ENCODE peak calls at places on chromosome 6, in four cellular contexts. S is H1, O is SK-N-SH, E is GM12878. W is an unnamed sample.

GRCh38 chr6:20060252-20060651 is 152.0 kb downstream of the MBOAT1 start:
- DNase-seq in O (no peak), S (no peak), E (no peak), W (no peak)

GRCh38 chr6:16903470-16903869 is 142.2 kb upstream of the ATXN1 start:
- DNase-seq in O (no peak), E (no peak), S (no peak), W (no peak)

GRCh38 chr6:17867880-17868279 is 119.6 kb downstream of the KIF13A start:
- DNase-seq in E (no peak), O (peak), S (no peak), W (peak)

GRCh38 chr6:98777762-98778161 is 56.6 kb upstream of the POU3F2 start:
- DNase-seq in S (no peak), E (peak), O (no peak), W (no peak)

GRCh38 chr6:28218312-28219248 is 6.5 kb upstream of the ZSCAN9 start:
- DNase-seq in S (no peak), O (peak), E (no peak), W (peak)

GRCh38 chr6:5173862-5174643 is 86.7 kb downstream of the LYRM4 start:
- DNase-seq in E (peak), S (no peak), O (no peak), W (no peak)

GRCh38 chr6:80771941-80772340 is 665.5 kb downstream of the BCKDHB start:
- DNase-seq in O (no peak), S (no peak), E (no peak), W (no peak)

GRCh38 chr6:101935732-101936131 is 542.2 kb downstream of the GRIK2 start:
- DNase-seq in O (no peak), S (no peak), E (no peak), W (no peak)

GRCh38 chr6:107557698-107558097 is 67.8 kb downstream of the SOBP start:
- DNase-seq in E (no peak), O (no peak), S (no peak), W (no peak)

GRCh38 chr6:7691675-7692452 is 34.0 kb upstream of the BMP6 start:
- DNase-seq in O (no peak), S (peak), E (no peak), W (peak)

GRCh38 chr6:22108199-22108598 is 188.6 kb downstream of the PRL start:
- DNase-seq in S (no peak), E (no peak), O (no peak), W (no peak)

GRCh38 chr6:72784071-72784470 is 162.2 kb downstream of the KCNQ5 start:
- DNase-seq in S (no peak), E (no peak), O (no peak), W (no peak)

GRCh38 chr6:1087112-1087843 is 224.6 kb upstream of the FOXQ1 start:
- DNase-seq in O (no peak), S (no peak), E (no peak), W (no peak)

GRCh38 chr6:20252311-20252710 is 40.0 kb upstream of the MBOAT1 start:
- DNase-seq in O (no peak), S (no peak), E (no peak), W (no peak)

GRCh38 chr6:148407372-148407771 is 64.7 kb downstream of the SASH1 start:
- DNase-seq in E (no peak), O (no peak), S (no peak), W (no peak)

GRCh38 chr6:22774129-22774528 is 204.8 kb downstream of the HDGFL1 start:
- DNase-seq in S (no peak), E (no peak), O (no peak), W (no peak)

GRCh38 chr6:27931209-27931608 is 19.0 kb upstream of the OR2B2 start:
- DNase-seq in E (no peak), S (no peak), O (no peak), W (no peak)

GRCh38 chr6:44076366-44077200 is 50.7 kb downstream of the MRPL14 start:
- DNase-seq in O (peak), S (no peak), E (no peak), W (no peak)

GRCh38 chr6:36938536-36938935 is 16.0 kb upstream of the PI16 start:
- DNase-seq in O (no peak), S (no peak), E (no peak), W (no peak)

GRCh38 chr6:4889701-4890100 is 113.5 kb downstream of the CDYL start:
- DNase-seq in S (no peak), E (no peak), O (no peak), W (no peak)

GRCh38 chr6:75266716-75267291 is 17.8 kb downstream of the TMEM30A start:
- DNase-seq in O (peak), S (no peak), E (no peak), W (peak)

GRCh38 chr6:142696123-142696522 is 248.9 kb downstream of the HIVEP2 start:
- DNase-seq in E (no peak), S (no peak), O (no peak), W (no peak)

GRCh38 chr6:142697912-142698311 is 247.1 kb downstream of the HIVEP2 start:
- DNase-seq in O (no peak), S (no peak), E (no peak), W (no peak)

GRCh38 chr6:142698751-142699150 is 246.2 kb downstream of the HIVEP2 start:
- DNase-seq in O (no peak), E (no peak), S (no peak), W (no peak)

GRCh38 chr6:142695016-142695415 is 250.0 kb downstream of the HIVEP2 start:
- DNase-seq in E (no peak), O (no peak), S (no peak), W (no peak)

DNA sequence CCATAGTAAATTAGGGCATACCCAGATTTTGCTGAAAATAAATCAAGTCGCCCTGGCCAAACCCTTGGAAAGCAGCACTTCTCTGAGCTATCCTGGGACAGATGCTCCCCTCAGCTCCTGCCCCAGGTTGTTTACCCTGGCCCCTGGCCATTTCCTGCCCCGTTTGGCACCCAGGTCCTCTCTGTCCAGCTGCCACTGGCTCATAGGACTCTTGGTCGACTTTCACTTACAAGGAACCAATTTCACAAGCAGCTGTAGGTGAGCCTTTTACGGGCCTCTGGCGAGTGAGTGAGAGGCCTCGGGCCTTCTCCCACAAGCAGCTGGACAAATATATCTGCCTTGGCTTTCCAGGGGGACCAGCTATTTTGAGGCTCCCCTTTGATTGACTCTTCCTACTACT is 248.3 kb downstream of the HIVEP2 start:
- DNase-seq in E (no peak), S (no peak), O (no peak), W (no peak)
- TF ChIP-seq TCF12 in E (no peak), S (no peak), O (no peak), W (no peak)

DNA sequence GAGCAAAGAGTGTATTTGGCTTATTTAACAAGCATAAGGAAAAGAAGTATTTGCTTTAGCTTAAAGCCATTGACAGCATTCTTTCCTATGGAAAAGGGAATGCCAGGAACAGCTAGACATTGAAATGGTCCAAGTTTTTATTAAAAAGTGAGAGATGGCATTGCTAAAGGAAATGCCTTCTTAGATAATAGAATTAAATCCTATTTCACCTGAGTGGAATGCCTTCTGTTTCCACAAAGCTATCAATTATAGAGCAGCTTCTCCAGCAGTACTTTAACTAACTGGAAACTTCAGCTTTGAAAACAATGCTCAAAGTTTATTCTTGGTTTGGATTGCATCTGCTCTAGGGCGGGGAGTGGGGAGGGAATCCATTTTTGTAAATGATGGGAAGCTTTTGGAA is 85.1 kb upstream of the CNKSR3 start:
- DNase-seq in O (no peak), S (no peak), E (no peak), W (no peak)
- TF ChIP-seq TCF12 in O (no peak), S (no peak), E (no peak), W (no peak)

GRCh38 chr6:105501246-105501645 is 98.4 kb upstream of the PREP start:
- DNase-seq in O (no peak), E (no peak), S (no peak), W (no peak)

GRCh38 chr6:105503641-105504040 is 100.8 kb upstream of the PREP start:
- DNase-seq in S (no peak), O (no peak), E (no peak), W (no peak)

GRCh38 chr6:105500693-105501092 is 97.8 kb upstream of the PREP start:
- DNase-seq in O (no peak), S (no peak), E (no peak), W (no peak)

GRCh38 chr6:105499928-105500327 is 97.0 kb upstream of the PREP start:
- DNase-seq in O (no peak), S (no peak), E (no peak), W (no peak)

DNA sequence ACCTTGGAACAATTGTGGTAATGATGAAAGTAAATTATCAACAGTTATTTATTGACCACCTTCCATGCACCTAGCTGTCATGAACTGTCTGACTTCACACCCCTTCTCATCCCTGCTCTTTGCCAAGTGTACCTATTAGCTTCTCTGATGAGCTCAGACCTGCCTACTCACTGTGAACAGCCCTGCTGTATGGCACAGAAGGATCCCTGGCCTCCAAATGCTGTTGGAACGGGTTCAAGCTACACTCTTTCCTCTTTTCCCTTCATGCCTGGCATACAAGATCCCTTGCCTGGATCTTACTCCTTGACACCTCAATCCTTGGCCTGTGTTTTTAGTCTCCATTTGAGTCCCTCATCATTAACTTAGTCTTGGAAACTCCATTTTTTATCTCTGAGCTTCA is 99.1 kb upstream of the PREP start:
- DNase-seq in O (no peak), S (no peak), E (no peak), W (no peak)
- TF ChIP-seq TCF12 in O (no peak), S (no peak), E (no peak), W (no peak)

GRCh38 chr6:105757512-105758200 is 328.5 kb upstream of the PRDM1 start:
- DNase-seq in E (peak), S (no peak), O (no peak), W (peak)
- TF ChIP-seq TCF12 in E (peak), S (no peak), O (no peak), W (no peak)

DNA sequence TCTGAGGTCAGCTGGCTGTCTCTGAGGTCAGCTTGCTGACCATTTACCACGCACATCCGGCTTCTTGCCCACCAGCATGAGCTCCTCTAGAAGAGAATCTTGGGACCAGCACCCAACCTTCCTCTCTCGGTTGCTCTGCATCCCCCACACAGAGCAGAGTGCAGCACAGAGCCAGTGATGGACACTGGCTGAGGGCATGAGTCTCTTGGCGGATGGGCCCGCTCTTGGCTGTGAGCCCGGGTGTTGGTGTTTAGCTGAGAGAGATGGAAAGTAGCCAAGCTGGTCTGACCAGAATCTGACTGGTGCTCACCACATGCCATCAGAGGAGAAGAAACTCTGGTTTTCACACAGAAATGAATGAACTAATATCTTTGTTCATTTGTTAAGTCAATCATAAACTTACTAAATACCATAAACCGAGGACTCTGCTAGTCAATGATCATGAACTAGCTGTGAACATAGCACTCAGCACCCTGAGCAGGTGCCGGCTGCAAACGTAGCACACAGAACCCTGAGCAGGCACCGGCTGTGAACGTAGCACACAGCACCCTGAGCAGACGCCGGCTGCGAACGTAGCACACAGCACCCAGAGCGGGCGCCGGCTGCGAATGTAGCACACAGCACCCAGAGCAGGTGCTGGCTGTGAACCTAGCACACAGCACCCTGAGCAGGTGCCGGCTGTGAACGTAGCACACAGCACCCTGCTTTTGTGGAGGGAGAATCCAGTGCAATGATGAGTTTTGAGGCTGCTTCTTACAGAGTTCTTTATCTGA is 10.4 kb upstream of the THBS2 start:
- DNase-seq in E (no peak), O (peak), S (no peak), W (no peak)
- TF ChIP-seq TCF12 in E (no peak), O (peak), S (no peak), W (no peak)

GRCh38 chr6:3410385-3411360 is 46.2 kb downstream of the SLC22A23 start:
- DNase-seq in S (no peak), E (no peak), O (peak), W (peak)
- TF ChIP-seq TCF12 in S (no peak), E (no peak), O (no peak), W (no peak)

W was measured in HepG2.